ENCODE peak calls at places on chromosomes 12 and 14, in nine cellular contexts. U, L, E, J, K, R, T, I and D are unnamed samples.

GRCh38 chr12:131211279-131211938 is 257.7 kb downstream of the ADGRD1 start:
- DNase-seq in K (no peak), I (no peak), L (no peak), T (peak), J (no peak), E (no peak), R (no peak), U (no peak), D (no peak)

GRCh38 chr14:43503508-43503907 is 1003.6 kb downstream of the FSCB start:
- DNase-seq in L (no peak), R (no peak), J (no peak), E (no peak), U (no peak), I (no peak), K (no peak), T (no peak), D (no peak)

GRCh38 chr14:70047598-70048312 is 141.0 kb downstream of the SLC8A3 start:
- DNase-seq in L (no peak), K (no peak), I (no peak), E (no peak), J (no peak), T (no peak), R (no peak), U (no peak), D (no peak)

GRCh38 chr12:122891661-122892525 is 4.0 kb downstream of the VPS37B start:
- DNase-seq in R (peak), I (peak), L (peak), E (no peak), T (no peak), K (no peak), U (peak), J (no peak), D (no peak)

GRCh38 chr12:123712780-123713319 is 697 bp downstream of the ATP6V0A2 start:
- DNase-seq in K (no peak), L (peak), U (no peak), R (no peak), I (no peak), T (no peak), E (peak), J (no peak), D (no peak)

GRCh38 chr14:55237999-55238680 is 33.1 kb upstream of the FBXO34 start:
- DNase-seq in U (no peak), E (no peak), T (no peak), R (no peak), J (no peak), I (peak), K (no peak), L (no peak), D (no peak)

GRCh38 chr12:25625146-25625545 is 72.1 kb upstream of the LMNTD1 start:
- DNase-seq in I (no peak), K (no peak), U (no peak), L (no peak), J (no peak), T (no peak), R (peak), E (no peak), D (no peak)

GRCh38 chr12:122081108-122081696 is 2.6 kb downstream of the MLXIP start:
- DNase-seq in U (no peak), L (peak), K (no peak), R (peak), I (peak), J (no peak), E (no peak), T (peak), D (no peak)

GRCh38 chr12:103799504-103800251 is 41.4 kb downstream of the NT5DC3 start:
- DNase-seq in E (no peak), J (peak), U (no peak), R (peak), I (peak), K (no peak), T (no peak), L (peak), D (no peak)

GRCh38 chr14:32473476-32473875 is 144.4 kb downstream of the AKAP6 start:
- DNase-seq in E (no peak), K (no peak), I (no peak), U (peak), L (peak), T (no peak), J (peak), R (peak), D (no peak)

GRCh38 chr12:121214171-121214777 is 4.3 kb downstream of the P2RX4 start:
- DNase-seq in J (no peak), I (peak), E (no peak), T (no peak), R (peak), U (no peak), K (no peak), L (no peak), D (no peak)

GRCh38 chr14:34036319-34036761 is 85.5 kb upstream of the EGLN3 start:
- DNase-seq in R (peak), I (peak), E (no peak), U (no peak), T (no peak), K (no peak), L (no peak), J (no peak), D (no peak)

GRCh38 chr12:68397566-68398158 is 65.5 kb upstream of the MDM1 start:
- DNase-seq in I (no peak), E (no peak), J (no peak), U (no peak), K (no peak), R (no peak), T (no peak), L (no peak), D (no peak)

GRCh38 chr12:113900711-113901110 is 65.4 kb downstream of the RBM19 start:
- DNase-seq in L (no peak), T (no peak), R (no peak), J (no peak), K (no peak), U (no peak), I (no peak), E (no peak), D (no peak)

GRCh38 chr12:119748512-119748911 is 80.6 kb downstream of the PRKAB1 start:
- DNase-seq in I (no peak), U (no peak), K (no peak), E (no peak), J (no peak), L (peak), T (no peak), R (peak), D (no peak)

GRCh38 chr14:44316647-44317432 is 190.2 kb downstream of the FSCB start:
- DNase-seq in T (no peak), U (no peak), E (no peak), L (peak), J (no peak), K (no peak), R (peak), I (peak), D (no peak)

GRCh38 chr12:1540690-1541089 is 53.7 kb downstream of the FBXL14 start:
- DNase-seq in E (no peak), J (no peak), R (no peak), I (no peak), U (no peak), K (no peak), L (no peak), T (no peak), D (no peak)

GRCh38 chr12:112096667-112097066 is 11.9 kb downstream of the NAA25 start:
- DNase-seq in T (no peak), U (peak), E (no peak), J (no peak), I (no peak), L (peak), R (peak), K (no peak), D (no peak)

GRCh38 chr14:92687681-92688433 is 60.6 kb downstream of the LGMN start:
- DNase-seq in I (no peak), T (peak), R (no peak), L (peak), U (no peak), J (no peak), K (no peak), E (peak), D (peak)

GRCh38 chr14:37746140-37746832 is 150.9 kb downstream of the TTC6 start:
- DNase-seq in I (no peak), E (no peak), J (no peak), T (no peak), R (no peak), K (no peak), L (no peak), U (no peak), D (no peak)

GRCh38 chr12:11777962-11778361 is 128.5 kb downstream of the ETV6 start:
- DNase-seq in E (no peak), K (no peak), J (no peak), U (no peak), I (peak), R (no peak), L (no peak), T (no peak), D (no peak)
- TF ChIP-seq CTCF in E (no peak), K (no peak), J (no peak), U (no peak), I (no peak), R (no peak), L (no peak), T (no peak), D (no peak)

GRCh38 chr14:77543240-77543551 is 44.6 kb upstream of the ISM2 start:
- DNase-seq in E (no peak), K (no peak), T (no peak), I (no peak), U (no peak), R (no peak), L (no peak), J (no peak), D (no peak)

GRCh38 chr14:77544571-77544970 is 46.0 kb upstream of the ISM2 start:
- DNase-seq in I (no peak), U (no peak), E (no peak), L (no peak), R (no peak), K (no peak), J (no peak), T (no peak), D (no peak)

GRCh38 chr14:77549451-77549850 is 50.8 kb upstream of the ISM2 start:
- DNase-seq in I (no peak), E (no peak), T (no peak), R (no peak), J (no peak), U (no peak), L (no peak), K (no peak), D (no peak)

GRCh38 chr14:77543637-77544334 is 45.2 kb upstream of the ISM2 start:
- DNase-seq in E (no peak), J (no peak), K (no peak), L (no peak), U (no peak), T (no peak), R (peak), I (no peak), D (no peak)

DNA sequence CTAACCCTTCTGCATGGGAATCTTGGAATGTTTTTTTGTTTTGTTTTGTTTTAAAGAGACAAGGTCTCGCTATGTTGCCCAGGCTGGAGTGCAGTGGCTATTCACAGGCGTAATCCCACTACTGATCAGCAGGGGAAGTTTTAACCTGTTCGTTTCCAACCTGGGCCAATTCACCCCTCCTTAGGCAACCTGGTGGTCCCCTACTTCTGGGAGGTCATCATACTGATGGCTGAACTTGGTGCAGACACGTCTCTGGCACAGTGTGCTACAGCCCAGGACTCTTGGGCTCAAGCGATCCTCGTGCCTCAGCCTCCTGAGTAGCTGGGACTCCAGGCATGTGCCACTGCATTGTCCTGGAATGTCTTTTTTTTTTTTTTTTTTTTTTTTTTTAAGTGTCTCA is 48.9 kb upstream of the ISM2 start:
- DNase-seq in L (no peak), U (no peak), K (no peak), J (no peak), E (no peak), R (no peak), I (no peak), T (no peak), D (peak)
- TF ChIP-seq CTCF in L (no peak), U (peak), K (no peak), J (no peak), E (peak), R (no peak), I (no peak), T (no peak), D (no peak)

DNA sequence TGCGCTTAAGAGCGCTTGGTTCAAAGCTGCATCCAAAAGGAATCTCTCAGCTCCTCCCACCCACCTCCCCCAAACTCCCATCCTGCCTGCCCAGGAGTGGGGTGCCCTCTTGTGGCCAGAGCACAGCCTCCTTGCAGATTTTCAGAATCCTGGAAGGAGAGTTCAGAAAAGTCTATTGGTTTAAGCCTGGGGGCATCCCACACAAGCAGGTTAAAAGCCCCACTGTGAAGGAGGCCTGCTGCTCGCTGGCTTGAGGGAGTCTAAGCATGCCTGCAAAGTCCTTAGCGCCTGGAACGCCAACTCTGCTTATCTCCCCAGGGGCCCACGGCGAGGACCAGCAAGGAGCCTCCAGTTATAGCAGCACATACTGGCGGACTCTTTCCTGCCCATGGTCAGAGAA is 297.1 kb downstream of the KSR2 start:
- DNase-seq in T (no peak), J (no peak), L (peak), I (peak), U (no peak), R (peak), E (peak), K (no peak), D (peak)
- TF ChIP-seq CTCF in T (no peak), J (no peak), L (peak), I (peak), U (peak), R (peak), E (peak), K (no peak), D (peak)

DNA sequence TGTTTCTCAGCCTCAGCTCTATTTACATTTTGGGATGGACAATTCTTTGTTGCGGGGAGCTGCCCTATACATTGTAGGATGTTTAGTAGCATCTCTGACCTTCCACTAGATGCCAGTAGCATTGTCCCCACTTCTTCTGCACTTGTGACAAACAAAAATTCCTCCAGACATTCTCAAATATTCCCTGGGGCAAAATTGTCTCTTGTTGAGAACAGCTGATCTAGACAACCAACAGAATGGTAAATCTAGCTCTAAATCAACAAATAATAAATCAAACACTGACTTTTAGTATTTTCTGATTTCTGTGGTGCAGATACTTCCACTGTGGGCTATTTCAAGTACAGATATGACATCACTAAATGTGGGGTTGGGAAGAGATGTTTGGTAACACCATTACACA is 60.7 kb downstream of the MSRB3 start:
- DNase-seq in U (no peak), I (no peak), J (no peak), L (no peak), T (no peak), E (no peak), R (no peak), K (no peak), D (no peak)
- TF ChIP-seq CTCF in U (no peak), I (no peak), J (no peak), L (no peak), T (no peak), E (no peak), R (no peak), K (no peak), D (no peak)

GRCh38 chr12:57088442-57089258 is at the start of gene NAB2:
- DNase-seq in R (peak), L (peak), T (peak), I (peak), J (peak), U (peak), K (peak), E (peak), D (peak)

GRCh38 chr12:57087689-57088441 is 1.0 kb upstream of the NAB2 start:
- DNase-seq in J (peak), K (peak), E (no peak), L (peak), U (peak), R (peak), T (peak), I (peak), D (no peak)

GRCh38 chr12:57089259-57090245 is 638 bp downstream of the NAB2 start:
- DNase-seq in R (peak), U (no peak), L (peak), K (no peak), J (peak), I (peak), T (peak), E (peak), D (peak)

GRCh38 chr12:57086951-57087688 is 1.8 kb upstream of the NAB2 start:
- DNase-seq in L (peak), U (no peak), E (peak), K (peak), R (peak), J (peak), I (peak), T (peak), D (peak)

DNA sequence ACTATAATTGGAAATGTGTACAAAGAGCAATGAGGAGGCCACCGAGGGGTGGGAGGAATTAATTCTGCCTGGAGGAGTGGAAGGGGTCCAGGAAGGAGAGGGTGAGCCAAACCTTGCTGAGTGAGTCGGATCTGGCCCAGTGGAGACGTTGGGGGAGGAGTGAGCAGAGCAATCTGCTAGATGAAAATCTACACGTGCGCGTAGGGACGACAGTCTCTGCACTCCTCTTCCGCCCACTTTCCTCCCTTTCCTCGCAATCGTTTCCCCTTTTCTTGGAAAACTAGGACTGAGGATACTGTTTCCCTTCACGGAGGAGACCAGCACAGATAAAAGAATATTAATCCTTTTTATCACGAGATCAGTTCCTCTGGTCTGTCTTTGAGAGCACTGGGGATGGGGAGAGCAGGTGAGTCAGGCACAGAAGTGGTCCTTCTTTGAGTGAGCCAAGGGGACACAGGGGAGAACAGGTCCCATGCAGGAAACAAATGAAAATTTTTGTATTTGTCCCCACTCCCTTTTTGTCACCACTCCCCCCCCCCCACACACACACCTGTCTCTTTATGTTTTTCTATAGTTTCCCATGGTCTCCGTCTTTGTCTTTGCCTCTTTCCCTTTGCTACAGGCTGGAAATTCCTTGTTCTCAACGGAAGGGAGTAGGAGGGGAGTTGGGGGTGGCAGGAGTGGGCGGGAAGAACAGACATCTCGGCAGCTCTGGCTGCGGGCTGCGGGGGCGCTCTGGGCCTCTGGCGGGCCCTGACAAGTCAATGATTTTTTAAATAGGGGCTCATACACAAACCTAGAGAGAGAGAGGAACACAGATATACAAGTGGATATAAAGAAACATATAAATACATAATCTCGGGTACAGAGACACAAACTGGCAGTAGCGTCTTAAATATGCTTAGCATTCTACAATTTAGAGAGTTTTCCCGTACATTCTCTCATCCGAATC is 2.6 kb upstream of the NAB2 start:
- DNase-seq in T (peak), J (peak), U (no peak), R (peak), K (peak), L (peak), E (no peak), I (no peak), D (peak)
- TF ChIP-seq CTCF in T (no peak), J (peak), U (peak), R (peak), K (no peak), L (peak), E (no peak), I (no peak), D (no peak)

GRCh38 chr14:50038398-50039119 is 77.8 kb downstream of the VCPKMT start:
- DNase-seq in I (peak), J (no peak), U (peak), R (peak), K (no peak), L (peak), E (no peak), T (no peak), D (no peak)
- TF ChIP-seq CTCF in I (no peak), J (no peak), U (peak), R (peak), K (no peak), L (no peak), E (no peak), T (no peak), D (no peak)

DNA sequence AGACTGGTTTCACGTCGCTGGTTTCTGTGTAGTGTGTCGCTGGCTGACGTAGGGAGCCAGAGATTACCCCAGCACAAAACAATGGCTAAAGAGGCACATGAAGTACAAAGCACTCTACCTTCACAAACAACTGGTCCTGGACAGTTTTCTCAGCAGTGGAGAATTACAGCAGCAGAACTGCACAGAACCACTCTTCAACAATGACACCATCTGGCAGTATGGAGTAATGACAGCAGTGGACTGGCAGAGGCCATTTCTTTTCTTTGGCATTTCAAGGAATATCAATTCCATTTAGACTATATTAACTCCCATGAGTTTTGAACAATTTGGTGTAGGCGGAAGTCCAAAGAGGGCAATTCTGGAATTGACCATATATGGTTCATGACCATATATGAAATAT is 1074.1 kb downstream of the AACS start:
- DNase-seq in J (no peak), E (no peak), R (no peak), I (no peak), K (no peak), T (no peak), U (no peak), L (no peak), D (no peak)
- TF ChIP-seq CTCF in J (no peak), E (no peak), R (no peak), I (peak), K (no peak), T (no peak), U (no peak), L (peak), D (no peak)

GRCh38 chr12:66032739-66033138 is 97.8 kb downstream of the LLPH start:
- DNase-seq in J (no peak), I (no peak), L (no peak), K (no peak), T (no peak), U (no peak), E (no peak), R (no peak), D (no peak)
- TF ChIP-seq CTCF in J (no peak), I (no peak), L (no peak), K (no peak), T (no peak), U (no peak), E (no peak), R (no peak), D (no peak)

DNA sequence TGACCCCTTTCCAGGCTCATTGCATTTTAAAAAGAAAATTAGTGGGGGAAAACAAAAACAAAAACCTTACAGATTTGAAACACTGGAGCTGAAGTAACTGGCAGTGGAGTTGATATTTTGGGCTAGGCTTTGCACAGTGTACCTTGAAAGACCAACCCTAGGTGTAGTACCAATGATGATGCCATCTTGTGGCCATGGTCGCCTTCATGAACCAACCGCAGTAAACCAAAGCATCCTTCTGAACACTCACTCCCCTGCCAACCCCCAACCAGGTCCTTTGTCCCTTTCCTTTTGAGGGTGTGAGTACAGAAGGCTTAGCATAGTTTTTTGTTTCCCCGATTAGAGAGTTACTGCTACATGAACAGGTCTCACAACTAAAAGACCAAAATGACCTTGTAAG is 5.9 kb downstream of the TOMM20L start:
- DNase-seq in L (no peak), I (no peak), U (no peak), R (no peak), J (no peak), K (no peak), E (no peak), T (no peak), D (no peak)
- TF ChIP-seq CTCF in L (peak), I (no peak), U (no peak), R (no peak), J (no peak), K (no peak), E (no peak), T (no peak), D (no peak)